ENCODE peak calls at places on chromosomes 7 and 10, in six cellular contexts. W is SJSA1; R is neural crest cell; Z is psoas muscle; F is T-helper 2 cell; Y is stimulated activated CD8-positive, alpha-beta memory T cell treated with anti-CD3 and anti-CD28 coated beads, Interleukin-15, amount 100 ng/mL, for 48 hours. B is an unnamed sample.
A peak's percentile ranks its signal among the peaks of the same experiment; 100 is the strongest.

GRCh38 chr7:28315565-28316420 is 96.5 kb upstream of the CREB5 start:
- DNase-seq in W (no peak), R (no peak), Z (no peak), F (no peak), Y (no peak), B (no peak)

GRCh38 chr7:18212788-18213187 is 185.1 kb upstream of the PRPS1L1 start:
- DNase-seq in W (no peak), R (no peak), Z (no peak), F (no peak), Y (no peak), B (no peak)

GRCh38 chr7:129494041-129494440 is 8.3 kb upstream of the SMKR1 start:
- DNase-seq in W (peak; percentile 40), R (no peak), Z (no peak), F (no peak), Y (no peak), B (no peak)

GRCh38 chr10:67385089-67385488 is 310.9 kb downstream of the CTNNA3 start:
- DNase-seq in W (no peak), R (no peak), Z (no peak), F (no peak), Y (no peak), B (no peak)

GRCh38 chr7:101506531-101506930 is 122.6 kb downstream of the MYL10 start:
- DNase-seq in W (no peak), R (no peak), Z (no peak), F (no peak), Y (no peak), B (no peak)

GRCh38 chr10:92590623-92591549 is 2.0 kb upstream of the KIF11 start:
- DNase-seq in W (peak; percentile 72), R (peak; percentile 26), Z (peak; percentile 83), F (no peak), Y (no peak), B (no peak)

GRCh38 chr7:136640977-136641376 is 227.5 kb upstream of the CHRM2 start:
- DNase-seq in W (no peak), R (no peak), Z (no peak), F (no peak), Y (no peak), B (no peak)

GRCh38 chr10:93180402-93181040 is 106.8 kb downstream of the CYP26A1 start:
- DNase-seq in W (no peak), R (no peak), Z (peak; percentile 75), F (no peak), Y (no peak), B (no peak)

B was measured in 8988T.